ENCODE peak calls at places on chromosomes 12 and 14, in six cellular contexts. R is mesenchymal stem cell, T is lower lobe of right lung, K is pancreas, B is spleen, L is tibial nerve. N is an unnamed sample.

GRCh38 chr14:68820999-68821683 is 28.3 kb upstream of the ZFP36L1 start:
- DNase-seq in R (no peak), L (no peak), B (no peak), K (no peak), T (no peak), N (no peak)

GRCh38 chr12:104201238-104202001 is 14.2 kb upstream of the TXNRD1 start:
- DNase-seq in R (peak; percentile 74), T (no peak), L (no peak), B (no peak), K (peak; percentile 37), N (no peak)

GRCh38 chr14:85342858-85343607 is 186.9 kb upstream of the FLRT2 start:
- DNase-seq in R (no peak), B (no peak), L (no peak), K (no peak), T (no peak), N (no peak)

GRCh38 chr14:36767603-36768281 is 106.1 kb downstream of the PAX9 start:
- DNase-seq in B (no peak), L (no peak), R (no peak), T (no peak), K (no peak), N (peak; percentile 31)

GRCh38 chr12:21483531-21483930 is 17.9 kb downstream of the RECQL start:
- DNase-seq in T (no peak), K (no peak), L (no peak), B (no peak), R (no peak), N (no peak)

GRCh38 chr12:46400406-46400805 is 27.8 kb upstream of the SLC38A2 start:
- DNase-seq in L (no peak), K (no peak), B (no peak), T (no peak), R (no peak), N (peak; percentile 82)

GRCh38 chr12:119412811-119413794 is 78.6 kb downstream of the CCDC60 start:
- DNase-seq in T (no peak), K (peak; percentile 20), L (peak; percentile 44), B (no peak), R (peak; percentile 51), N (peak; percentile 10)

GRCh38 chr14:100620437-100621100 is 33.4 kb upstream of the BEGAIN start:
- DNase-seq in T (no peak), L (no peak), K (no peak), B (peak; percentile 22), R (no peak), N (no peak)

GRCh38 chr12:11650697-11651281 is 1.3 kb downstream of the ETV6 start:
- DNase-seq in B (no peak), T (no peak), K (no peak), R (peak; percentile 62), L (no peak), N (no peak)

GRCh38 chr12:29611906-29612305 is 114.4 kb upstream of the OVCH1 start:
- DNase-seq in L (no peak), K (no peak), T (no peak), B (no peak), R (peak; percentile 58), N (peak; percentile 86)

GRCh38 chr14:95722525-95723190 is 8.7 kb upstream of the TCL1A start:
- DNase-seq in B (no peak), K (no peak), R (no peak), T (no peak), L (no peak), N (no peak)

GRCh38 chr12:49189731-49190314 is 943 bp upstream of the TUBA1A start:
- DNase-seq in T (no peak), K (no peak), R (no peak), L (no peak), B (no peak), N (no peak)

GRCh38 chr12:126811401-126811800 is 1455.6 kb upstream of the TMEM132C start:
- DNase-seq in T (no peak), L (no peak), K (no peak), R (no peak), B (no peak), N (no peak)

GRCh38 chr14:42323426-42323825 is 716.8 kb downstream of the LRFN5 start:
- DNase-seq in R (no peak), T (no peak), B (no peak), L (no peak), K (no peak), N (no peak)

GRCh38 chr12:39643052-39643451 is 23.4 kb upstream of the ABCD2 start:
- DNase-seq in T (no peak), K (no peak), R (no peak), L (no peak), B (no peak), N (no peak)

GRCh38 chr12:71804505-71804904 is 35.1 kb upstream of the TBC1D15 start:
- DNase-seq in L (no peak), T (no peak), B (no peak), R (no peak), K (no peak), N (no peak)

GRCh38 chr12:56229819-56230448 is at the start of gene SLC39A5:
- DNase-seq in T (no peak), R (no peak), L (no peak), K (no peak), B (no peak), N (no peak)

GRCh38 chr14:98953544-98954346 is 318.3 kb downstream of the BCL11B start:
- DNase-seq in R (no peak), K (no peak), B (no peak), T (no peak), L (peak; percentile 66), N (peak; percentile 79)

GRCh38 chr12:47885012-47885501 is 19.7 kb downstream of the VDR start:
- DNase-seq in T (no peak), B (no peak), R (no peak), K (no peak), L (no peak), N (no peak)
- H3K4me1 ChIP-seq in T (peaks cover 38% of the 10 kb centered on the region), B (peaks cover 39% of the 10 kb centered on the region), R (peaks cover 15% of the 10 kb centered on the region), K (peaks cover 3% of the 10 kb centered on the region), L (peaks cover 19% of the 10 kb centered on the region), N (peaks cover 30% of the 10 kb centered on the region)

GRCh38 chr12:96327889-96328288 is 72.3 kb downstream of the CDK17 start:
- DNase-seq in B (no peak), K (no peak), T (no peak), L (no peak), R (no peak), N (no peak)

GRCh38 chr12:96329018-96329417 is 71.2 kb downstream of the CDK17 start:
- DNase-seq in T (no peak), K (no peak), R (no peak), L (no peak), B (no peak), N (no peak)

GRCh38 chr12:96326628-96327227 is 73.5 kb downstream of the CDK17 start:
- DNase-seq in T (no peak), K (no peak), R (no peak), B (no peak), L (no peak), N (no peak)

GRCh38 chr12:96329545-96329944 is 70.7 kb downstream of the CDK17 start:
- DNase-seq in B (no peak), T (no peak), K (no peak), L (no peak), R (no peak), N (no peak)

GRCh38 chr12:96327346-96327745 is 72.9 kb downstream of the CDK17 start:
- DNase-seq in R (no peak), T (no peak), K (no peak), B (peak; percentile 73), L (no peak), N (no peak)
- H3K4me1 ChIP-seq in R (peaks cover 3% of the 10 kb centered on the region), T (no peaks in the 10 kb centered on the region), K (no peaks in the 10 kb centered on the region), B (peaks cover 34% of the 10 kb centered on the region), L (no peaks in the 10 kb centered on the region), N (peaks cover 5% of the 10 kb centered on the region)

GRCh38 chr12:92434607-92435025 is 268.2 kb upstream of the PLEKHG7 start:
- DNase-seq in T (no peak), B (no peak), K (no peak), L (no peak), R (no peak), N (no peak)
- H3K4me1 ChIP-seq in T (no peaks in the 10 kb centered on the region), B (peaks cover 22% of the 10 kb centered on the region), K (no peaks in the 10 kb centered on the region), L (no peaks in the 10 kb centered on the region), R (no peaks in the 10 kb centered on the region), N (no peaks in the 10 kb centered on the region)

GRCh38 chr14:92516966-92517350 is 3.4 kb downstream of the RIN3 start:
- DNase-seq in R (no peak), K (no peak), B (peak; percentile 71), L (no peak), T (no peak), N (no peak)

GRCh38 chr14:92519246-92520101 is 5.9 kb downstream of the RIN3 start:
- DNase-seq in T (peak; percentile 38), K (no peak), L (no peak), B (no peak), R (no peak), N (no peak)

GRCh38 chr14:92520701-92521415 is 7.3 kb downstream of the RIN3 start:
- DNase-seq in L (no peak), R (no peak), T (no peak), K (no peak), B (no peak), N (no peak)

GRCh38 chr14:92517761-92518160 is 4.2 kb downstream of the RIN3 start:
- DNase-seq in L (no peak), B (peak; percentile 58), R (no peak), K (no peak), T (no peak), N (no peak)

DNA sequence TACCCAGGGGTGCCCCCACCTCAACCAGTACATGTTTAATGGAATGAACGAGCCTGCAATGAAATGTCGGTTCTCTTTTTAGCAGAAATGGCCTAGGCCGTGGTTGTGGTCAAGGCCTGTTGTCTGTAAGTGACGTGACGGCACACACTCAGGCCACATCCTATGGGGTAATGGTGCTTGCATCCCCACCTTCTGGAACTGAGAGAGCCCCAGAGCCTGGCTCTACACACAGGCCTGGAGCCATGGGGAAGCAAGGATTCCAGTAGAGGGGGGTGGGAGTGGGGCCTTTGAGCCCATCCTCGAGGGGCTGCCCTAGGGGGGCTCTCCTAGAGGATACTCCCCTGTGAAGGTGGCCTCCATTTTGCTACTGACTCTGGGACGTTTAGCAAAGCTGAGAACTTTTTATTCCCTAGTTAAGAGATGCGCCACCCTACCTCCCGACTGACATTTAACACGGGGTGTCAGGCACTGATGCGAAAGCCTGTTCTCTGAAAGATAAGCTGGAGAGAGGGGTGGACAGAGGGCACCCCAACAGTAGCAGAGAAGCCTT is 6.6 kb downstream of the RIN3 start:
- DNase-seq in B (peak; percentile 83), R (no peak), L (no peak), T (no peak), K (no peak), N (no peak)
- H3K4me1 ChIP-seq in B (peaks cover 67% of the 10 kb centered on the region), R (peaks cover 7% of the 10 kb centered on the region), L (no peaks in the 10 kb centered on the region), T (peaks cover 67% of the 10 kb centered on the region), K (no peaks in the 10 kb centered on the region), N (no peaks in the 10 kb centered on the region)

DNA sequence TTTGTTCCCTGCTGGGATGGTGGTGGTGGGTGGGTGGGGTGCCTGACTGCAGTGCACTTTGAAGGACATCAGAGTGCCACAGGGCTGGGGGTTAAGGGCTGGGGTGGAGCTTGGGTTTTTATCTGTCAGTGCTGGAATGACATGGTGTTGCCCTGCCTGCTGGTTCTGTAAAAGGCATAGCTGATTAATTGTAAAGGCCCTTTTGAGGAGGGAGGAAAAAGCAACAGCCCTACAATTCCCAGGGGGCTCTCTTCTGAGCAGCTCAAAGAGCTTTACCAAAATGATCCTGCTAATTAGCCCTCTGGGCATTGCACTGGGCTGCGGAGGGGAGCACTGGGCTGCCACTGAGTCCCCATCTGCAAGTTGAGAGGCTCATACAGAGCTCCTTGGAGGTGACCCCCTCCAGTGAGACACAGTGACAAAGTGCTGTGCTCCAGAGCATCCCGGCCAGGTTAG is 21.2 kb downstream of the PLEKHG3 start:
- DNase-seq in R (no peak), B (peak; percentile 61), T (no peak), L (no peak), K (no peak), N (no peak)
- H3K4me1 ChIP-seq in R (peaks cover 66% of the 10 kb centered on the region), B (peaks cover 46% of the 10 kb centered on the region), T (peaks cover 39% of the 10 kb centered on the region), L (peaks cover 78% of the 10 kb centered on the region), K (peaks cover 68% of the 10 kb centered on the region), N (peaks cover 46% of the 10 kb centered on the region)

GRCh38 chr12:2375871-2376270 is 323.1 kb downstream of the CACNA1C start:
- DNase-seq in T (no peak), L (no peak), R (no peak), B (no peak), K (no peak), N (no peak)
- H3K4me1 ChIP-seq in T (peaks cover 5% of the 10 kb centered on the region), L (no peaks in the 10 kb centered on the region), R (no peaks in the 10 kb centered on the region), B (no peaks in the 10 kb centered on the region), K (no peaks in the 10 kb centered on the region), N (peaks cover 4% of the 10 kb centered on the region)